ENCODE peak calls at places on chromosomes 16 and 17, in seven cellular contexts. Y, A, Z, W, I, J and K are unnamed samples.
A peak's percentile ranks its signal among the peaks of the same experiment; 100 is the strongest.

GRCh38 chr16:11061629-11062270 is 117.4 kb downstream of the CLEC16A start:
- DNase-seq in Y (no peak), Z (no peak), W (no peak), J (no peak), A (no peak), I (no peak), K (no peak)

GRCh38 chr17:6108987-6109386 is 38.8 kb downstream of the WSCD1 start:
- DNase-seq in W (no peak), Z (no peak), J (no peak), I (no peak), Y (no peak), A (no peak), K (peak; percentile 7)

GRCh38 chr17:82065638-82066303 is at the start of gene DUS1L:
- DNase-seq in A (peak; percentile 77), Y (peak; percentile 90), J (peak; percentile 62), W (peak; percentile 40), Z (peak; percentile 16), I (no peak), K (no peak)

GRCh38 chr17:1783834-1784611 is 22.2 kb downstream of the SERPINF1 start:
- DNase-seq in W (no peak), J (peak; percentile 88), Y (no peak), Z (peak; percentile 95), A (no peak), I (peak; percentile 84), K (peak; percentile 31)

GRCh38 chr16:80666378-80667257 is 125.8 kb downstream of the DYNLRB2 start:
- DNase-seq in I (peak; percentile 15), A (no peak), W (no peak), Y (no peak), Z (no peak), J (no peak), K (no peak)

GRCh38 chr16:56191807-56192643 is 736 bp downstream of the GNAO1 start:
- DNase-seq in A (peak; percentile 21), J (no peak), Z (no peak), W (no peak), Y (no peak), I (no peak), K (no peak)

GRCh38 chr17:16872836-16873653 is 98.9 kb downstream of the TNFRSF13B start:
- DNase-seq in W (peak; percentile 27), A (peak; percentile 69), I (no peak), Y (no peak), Z (no peak), J (peak; percentile 13), K (peak; percentile 33)

GRCh38 chr17:6137716-6138502 is 67.7 kb downstream of the WSCD1 start:
- DNase-seq in J (no peak), Z (no peak), Y (no peak), A (no peak), W (no peak), I (no peak), K (no peak)

GRCh38 chr17:4344926-4345325 is 21.5 kb downstream of the UBE2G1 start:
- DNase-seq in I (no peak), W (no peak), J (no peak), Y (no peak), A (no peak), Z (no peak), K (no peak)

GRCh38 chr17:70848785-70849184 is 679.5 kb downstream of the KCNJ2 start:
- DNase-seq in W (no peak), I (peak; percentile 29), Z (no peak), Y (no peak), A (no peak), J (no peak), K (no peak)

GRCh38 chr16:3578121-3578520 is 918 bp upstream of the NLRC3 start:
- DNase-seq in Z (no peak), W (no peak), A (no peak), I (no peak), J (no peak), Y (no peak), K (no peak)

GRCh38 chr16:10729649-10730048 is 14.0 kb upstream of the NUBP1 start:
- DNase-seq in W (no peak), A (no peak), I (no peak), Y (no peak), Z (peak; percentile 8), J (no peak), K (peak; percentile 51)

GRCh38 chr17:59366773-59367656 is 35.6 kb downstream of the YPEL2 start:
- DNase-seq in Z (no peak), I (no peak), W (peak; percentile 28), Y (peak; percentile 61), A (no peak), J (peak; percentile 26), K (no peak)

GRCh38 chr16:65728172-65728571 is 606.3 kb upstream of the CDH11 start:
- DNase-seq in Y (no peak), I (no peak), A (no peak), W (no peak), J (no peak), Z (no peak), K (no peak)

GRCh38 chr17:81712468-81713003 is 452 bp downstream of the SLC25A10 start:
- DNase-seq in I (no peak), W (peak; percentile 35), Z (no peak), J (peak; percentile 17), A (peak; percentile 55), Y (peak; percentile 87), K (no peak)

GRCh38 chr17:49862781-49863331 is 15.0 kb upstream of the TAC4 start:
- DNase-seq in A (peak; percentile 26), Z (no peak), I (no peak), J (no peak), W (no peak), Y (no peak), K (no peak)

DNA sequence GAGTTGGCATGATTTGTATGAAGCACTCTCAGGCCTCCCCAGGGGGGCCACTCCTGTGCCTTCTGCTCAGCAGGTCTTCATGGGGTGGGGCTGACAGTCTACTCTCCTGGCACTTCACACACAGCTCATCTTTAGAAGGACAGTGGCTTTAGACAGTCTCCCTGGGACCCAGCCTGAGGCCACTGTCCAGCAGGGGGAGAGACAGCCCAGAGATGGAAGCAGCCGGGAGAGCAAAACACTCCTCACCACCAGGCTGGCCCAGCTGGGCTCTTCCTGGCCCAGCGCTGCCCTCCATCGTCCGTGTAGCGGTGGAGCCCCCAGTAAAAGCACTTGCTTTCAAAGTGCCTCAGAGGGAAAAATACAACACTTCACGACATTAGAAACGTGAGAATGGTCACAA is 62.0 kb upstream of the CRHR1 start:
- DNase-seq in W (no peak), Y (no peak), I (no peak), J (no peak), A (peak; percentile 50), Z (no peak), K (no peak)
- TF ChIP-seq CTCF in W (peak; percentile 50), Y (no peak), I (peak; percentile 4), J (no peak), A (peak; percentile 40), Z (no peak), K (peak; percentile 47)

GRCh38 chr16:77744136-77744535 is 21.8 kb downstream of the NUDT7 start:
- DNase-seq in A (no peak), I (no peak), Y (no peak), J (no peak), Z (no peak), W (no peak), K (no peak)

GRCh38 chr16:77749415-77749814 is 27.1 kb downstream of the NUDT7 start:
- DNase-seq in Z (no peak), J (no peak), I (no peak), A (no peak), Y (no peak), W (no peak), K (no peak)

GRCh38 chr16:77748426-77748825 is 26.1 kb downstream of the NUDT7 start:
- DNase-seq in Y (no peak), W (no peak), A (no peak), J (no peak), I (no peak), Z (no peak), K (no peak)

DNA sequence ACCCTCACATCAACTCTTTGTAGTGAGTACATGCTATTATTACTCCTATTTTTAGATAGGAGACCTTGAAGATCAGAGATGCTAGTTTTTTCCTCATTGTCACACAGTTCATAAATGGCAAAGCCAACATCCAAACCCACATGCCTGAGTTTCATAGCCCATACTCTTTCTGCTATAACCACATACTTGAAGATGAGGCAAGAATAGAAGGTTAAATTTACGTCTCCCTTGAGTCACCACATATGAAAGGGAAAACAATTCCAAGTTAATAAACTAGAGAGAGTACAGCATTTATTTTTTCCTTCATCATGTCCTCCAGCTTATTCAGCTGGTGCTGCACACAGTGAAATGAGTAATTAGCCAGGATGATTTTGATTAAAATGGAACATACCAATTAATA is 23.7 kb downstream of the NUDT7 start:
- DNase-seq in Y (no peak), I (no peak), J (no peak), A (no peak), Z (no peak), W (no peak), K (no peak)
- TF ChIP-seq CTCF in Y (no peak), I (no peak), J (no peak), A (no peak), Z (no peak), W (no peak), K (no peak)

GRCh38 chr16:30371248-30371816 is 1.0 kb upstream of the TBC1D10B start:
- DNase-seq in J (no peak), W (no peak), Z (no peak), A (no peak), Y (no peak), I (no peak), K (no peak)

GRCh38 chr16:30369938-30370443 is 303 bp downstream of the TBC1D10B start:
- DNase-seq in W (no peak), A (no peak), I (no peak), Z (no peak), J (no peak), Y (no peak), K (peak; percentile 56)

GRCh38 chr16:30369091-30369937 is 980 bp downstream of the TBC1D10B start:
- DNase-seq in A (peak; percentile 56), I (no peak), W (no peak), J (no peak), Z (no peak), Y (peak; percentile 82), K (no peak)

GRCh38 chr16:30372037-30372712 is 1.9 kb upstream of the TBC1D10B start:
- DNase-seq in A (no peak), W (no peak), Z (no peak), I (no peak), J (no peak), Y (no peak), K (no peak)

DNA sequence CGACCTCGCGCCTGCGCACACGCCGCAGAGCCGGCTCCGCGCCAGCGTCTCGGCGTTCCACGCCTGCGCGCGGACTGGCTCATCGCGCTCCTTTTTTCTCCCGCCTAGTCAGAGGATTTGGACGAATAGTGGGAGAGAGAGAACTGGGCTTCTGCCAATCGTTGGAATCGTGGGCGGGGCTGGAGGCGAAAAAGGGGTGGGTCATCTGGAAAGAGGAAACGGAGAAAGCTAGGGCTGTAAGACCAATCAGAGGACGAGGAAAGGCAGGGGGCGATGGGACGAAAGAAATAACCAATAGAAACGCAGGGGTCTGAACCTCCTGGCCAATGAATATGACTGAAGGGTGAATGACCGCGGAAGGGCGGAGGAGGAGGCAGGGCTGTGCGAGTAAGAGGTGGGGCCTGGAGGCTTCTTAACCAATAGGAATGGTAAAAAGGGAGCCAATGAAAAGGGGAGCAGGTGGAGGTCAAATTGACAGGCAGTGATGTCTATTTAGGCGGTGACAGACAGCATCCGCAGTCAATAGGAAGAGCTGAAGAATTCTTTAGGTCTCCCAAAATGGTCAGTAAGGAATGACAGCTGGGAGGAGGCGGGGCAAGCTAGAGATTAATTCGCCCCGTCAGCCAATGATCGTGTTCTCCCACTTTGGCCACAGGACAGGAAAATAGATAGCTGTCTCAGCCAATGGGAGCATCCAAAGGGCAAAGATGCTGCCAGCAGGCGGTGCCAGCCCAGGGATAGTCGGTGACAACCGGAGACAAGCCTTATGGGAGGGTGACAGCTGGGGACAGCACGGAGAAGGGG is at the start of gene TBC1D10B:
- DNase-seq in Z (peak; percentile 100), W (peak; percentile 98), J (peak; percentile 100), Y (peak; percentile 96), I (peak; percentile 100), A (peak; percentile 99), K (peak; percentile 99)
- TF ChIP-seq CTCF in Z (peak; percentile 14), W (no peak), J (no peak), Y (peak; percentile 33), I (peak; percentile 15), A (no peak), K (peak; percentile 36)

GRCh38 chr17:54754560-54754959 is 146.1 kb upstream of the TOM1L1 start:
- DNase-seq in W (no peak), Z (no peak), A (no peak), J (no peak), Y (peak; percentile 54), I (no peak), K (no peak)
- TF ChIP-seq CTCF in W (peak; percentile 28), Z (no peak), A (peak; percentile 27), J (no peak), Y (no peak), I (no peak), K (no peak)